ENCODE peak calls at places on chromosomes 6 and 20, in ten cellular contexts. Z, H, S, N, K, O, B, X, V and G are unnamed samples.

GRCh38 chr6:46583081-46583480 is 69.5 kb downstream of the CYP39A1 start:
- DNase-seq in N (no peak), K (no peak), X (no peak), B (no peak), H (no peak), O (no peak), S (no peak), Z (no peak), V (no peak), G (no peak)

GRCh38 chr20:38471987-38472512 is 593 bp upstream of the RALGAPB start:
- DNase-seq in S (no peak), N (no peak), K (no peak), Z (no peak), B (no peak), O (no peak), V (no peak), X (peak; percentile 43), H (no peak), G (no peak)

GRCh38 chr6:121965739-121966138 is 433.7 kb upstream of the HSF2 start:
- DNase-seq in V (no peak), X (no peak), B (no peak), O (no peak), K (no peak), H (no peak), Z (no peak), S (no peak), N (no peak), G (no peak)

GRCh38 chr20:10342152-10342551 is 91.9 kb downstream of the MKKS start:
- DNase-seq in H (peak; percentile 60), B (no peak), N (no peak), S (no peak), X (no peak), K (no peak), Z (no peak), O (no peak), V (no peak), G (no peak)

GRCh38 chr6:20092071-20092566 is 120.2 kb downstream of the MBOAT1 start:
- DNase-seq in K (no peak), V (no peak), N (no peak), O (peak; percentile 48), S (no peak), B (no peak), Z (peak; percentile 73), X (peak; percentile 80), H (no peak), G (no peak)

GRCh38 chr6:114280239-114280982 is 62.4 kb downstream of the HS3ST5 start:
- DNase-seq in B (no peak), N (no peak), X (peak; percentile 42), O (no peak), V (no peak), H (no peak), Z (no peak), S (no peak), K (no peak), G (no peak)

GRCh38 chr6:14882394-14883073 is 363.3 kb upstream of the JARID2 start:
- DNase-seq in X (no peak), O (no peak), B (peak; percentile 76), H (no peak), S (no peak), V (no peak), Z (peak; percentile 9), K (no peak), N (no peak), G (no peak)

GRCh38 chr6:44029489-44030185 is 97.6 kb downstream of the MRPL14 start:
- DNase-seq in K (no peak), V (no peak), H (no peak), N (no peak), Z (no peak), S (peak; percentile 13), X (no peak), B (no peak), O (no peak), G (no peak)

GRCh38 chr6:156710479-156710878 is 66.7 kb upstream of the ARID1B start:
- DNase-seq in V (no peak), K (no peak), S (no peak), Z (no peak), H (no peak), O (no peak), B (no peak), N (no peak), X (no peak), G (no peak)

GRCh38 chr6:126143650-126144260 is 157.4 kb downstream of the TRMT11 start:
- DNase-seq in N (no peak), O (no peak), S (no peak), K (no peak), Z (no peak), V (no peak), H (no peak), X (no peak), B (no peak), G (no peak)

GRCh38 chr6:134416501-134417154 is 98.7 kb upstream of the SGK1 start:
- DNase-seq in N (no peak), Z (no peak), S (no peak), K (no peak), H (no peak), O (no peak), X (no peak), B (no peak), V (no peak), G (no peak)

GRCh38 chr6:142946181-142946923 is 1.4 kb upstream of the HIVEP2 start:
- DNase-seq in X (peak; percentile 98), K (peak; percentile 99), Z (peak; percentile 96), O (peak; percentile 94), B (peak; percentile 99), V (peak; percentile 97), S (peak; percentile 97), N (peak; percentile 97), H (peak; percentile 98), G (peak; percentile 92)

GRCh38 chr6:142943746-142944125 is 1.2 kb downstream of the HIVEP2 start:
- DNase-seq in O (peak; percentile 20), H (no peak), N (peak; percentile 47), B (no peak), Z (peak; percentile 23), X (peak; percentile 23), V (peak; percentile 19), S (peak; percentile 40), K (no peak), G (no peak)

GRCh38 chr6:142944126-142945066 is 580 bp downstream of the HIVEP2 start:
- DNase-seq in O (peak; percentile 88), V (peak; percentile 89), S (peak; percentile 87), B (peak; percentile 91), N (peak; percentile 96), K (peak; percentile 92), X (peak; percentile 87), Z (peak; percentile 46), H (peak; percentile 89), G (peak; percentile 96)

GRCh38 chr6:142945446-142946180 is 637 bp upstream of the HIVEP2 start:
- DNase-seq in K (peak; percentile 63), S (peak; percentile 80), O (no peak), Z (no peak), X (peak; percentile 67), H (peak; percentile 86), V (peak; percentile 63), B (peak; percentile 83), N (no peak), G (no peak)

GRCh38 chr6:142945071-142945445 is at the start of gene HIVEP2:
- DNase-seq in V (peak; percentile 91), Z (peak; percentile 76), N (peak; percentile 90), X (peak; percentile 89), S (peak; percentile 90), O (peak; percentile 84), H (peak; percentile 96), B (peak; percentile 93), K (peak; percentile 90), G (peak; percentile 95)
- TF ChIP-seq CTCF in V (no peak), Z (no peak), N (no peak), X (no peak), S (no peak), O (no peak), H (no peak), B (no peak), K (no peak), G (peak; percentile 6)

GRCh38 chr6:35811699-35811995 is 6.5 kb downstream of the LHFPL5 start:
- DNase-seq in Z (no peak), N (no peak), B (no peak), K (no peak), O (no peak), S (no peak), H (no peak), X (no peak), V (no peak), G (no peak)
- H3K4me3 ChIP-seq in Z (peak overlapping the region; percentile 8), N (no peak overlapping the region), B (no peak overlapping the region), K (no peak overlapping the region), O (no peak overlapping the region), S (no peak overlapping the region), H (no peak overlapping the region), X (no peak overlapping the region), V (no peak overlapping the region), G (no peak overlapping the region)

DNA sequence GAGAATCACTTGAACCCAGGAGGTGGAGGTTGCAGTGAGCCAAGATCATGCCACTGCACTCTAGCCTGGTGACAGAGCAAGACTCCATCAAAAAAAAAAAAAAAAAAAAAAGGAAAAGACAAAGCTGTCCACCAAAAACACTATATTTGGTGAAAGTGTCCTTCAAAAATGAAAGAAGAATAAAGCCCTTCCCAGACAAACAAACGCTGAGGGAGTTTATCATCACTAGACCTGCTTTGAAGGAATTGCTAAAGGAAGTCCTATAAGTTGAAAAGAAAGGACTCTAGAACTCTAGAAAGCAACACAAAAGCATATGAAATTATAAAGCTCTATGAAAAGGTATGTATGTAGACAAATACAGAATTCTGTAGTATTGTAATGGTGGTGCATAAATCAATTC is 98.8 kb downstream of the SEL1L2 start:
- DNase-seq in S (no peak), X (no peak), O (no peak), B (no peak), V (no peak), H (no peak), Z (no peak), K (no peak), N (no peak), G (no peak)
- H3K4me1 ChIP-seq in S (no peaks in the 10 kb centered on the region), X (no peaks in the 10 kb centered on the region), O (no peaks in the 10 kb centered on the region), B (no peaks in the 10 kb centered on the region), V (no peaks in the 10 kb centered on the region), H (no peaks in the 10 kb centered on the region), Z (no peaks in the 10 kb centered on the region), K (no peaks in the 10 kb centered on the region), N (no peaks in the 10 kb centered on the region), G (no peaks in the 10 kb centered on the region)

DNA sequence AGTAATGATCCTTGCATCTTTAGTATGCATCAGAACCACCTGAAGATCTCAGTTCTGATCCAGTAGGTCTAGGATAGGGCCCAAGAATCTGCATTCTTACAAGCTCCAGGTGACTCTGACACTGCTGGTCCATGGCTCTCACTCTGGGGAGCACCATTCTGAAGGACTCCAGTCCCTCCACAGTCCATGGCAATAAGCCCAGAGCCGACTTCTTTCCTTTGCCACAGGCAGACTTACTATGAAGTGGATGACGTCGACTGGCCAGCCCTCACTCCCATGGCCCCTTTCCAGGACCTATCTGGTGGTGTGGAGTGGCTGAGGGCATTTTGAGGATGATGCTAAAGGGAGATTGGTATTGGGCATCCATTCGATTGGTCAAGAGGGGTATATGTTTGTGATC is 21.8 kb upstream of the LY86 start:
- DNase-seq in H (no peak), Z (no peak), X (no peak), S (no peak), O (no peak), B (no peak), V (no peak), K (no peak), N (no peak), G (no peak)
- TF ChIP-seq CTCF in H (no peak), Z (no peak), X (no peak), S (no peak), O (no peak), B (no peak), V (no peak), K (no peak), N (no peak), G (no peak)